ENCODE peak calls at places on chromosome 4, in five cellular contexts. D is small intestine, T is NCI-H1092 treated with DMSO at 0.1 percent for 48 hours, J is IMR-90, B is Calu3. U is an unnamed sample.
A peak's percentile ranks its signal among the peaks of the same experiment; 100 is the strongest.

GRCh38 chr4:76892001-76892400 is 5.9 kb downstream of the SOWAHB start:
- DNase-seq in B (no peak), T (no peak), J (peak; percentile 11), D (no peak), U (no peak)

GRCh38 chr4:176377705-176378302 is 58.0 kb downstream of the SPCS3 start:
- DNase-seq in B (no peak), J (peak; percentile 43), T (peak; percentile 6), D (peak; percentile 5), U (peak; percentile 27)

GRCh38 chr4:70945452-70946055 is 43.4 kb downstream of the MOB1B start:
- DNase-seq in T (no peak), J (peak; percentile 66), B (no peak), D (no peak), U (no peak)

GRCh38 chr4:48421101-48421500 is 62.0 kb upstream of the SLC10A4 start:
- DNase-seq in B (no peak), T (no peak), D (no peak), J (no peak), U (no peak)

GRCh38 chr4:3421470-3421869 is 20.3 kb upstream of the HGFAC start:
- DNase-seq in B (no peak), T (no peak), J (no peak), D (no peak), U (no peak)

GRCh38 chr4:90476586-90476985 is 349.4 kb downstream of the CCSER1 start:
- DNase-seq in T (no peak), D (no peak), B (no peak), J (no peak), U (no peak)

GRCh38 chr4:111210576-111210975 is 587.7 kb upstream of the PITX2 start:
- DNase-seq in T (no peak), D (no peak), J (no peak), B (no peak), U (no peak)

GRCh38 chr4:138327334-138327733 is 85.2 kb upstream of the SLC7A11 start:
- DNase-seq in B (no peak), D (no peak), T (no peak), J (no peak), U (no peak)

GRCh38 chr4:5459236-5459635 is 249.1 kb downstream of the EVC2 start:
- DNase-seq in T (no peak), D (no peak), J (no peak), B (no peak), U (no peak)

GRCh38 chr4:90328558-90328957 is 201.4 kb downstream of the CCSER1 start:
- DNase-seq in T (peak; percentile 39), J (peak; percentile 4), D (no peak), B (peak; percentile 4), U (peak; percentile 44)

GRCh38 chr4:94455081-94455480 is 3.3 kb downstream of the PDLIM5 start:
- DNase-seq in J (peak; percentile 88), B (peak; percentile 46), D (peak; percentile 85), T (no peak), U (no peak)

GRCh38 chr4:183797445-183798248 is 107.5 kb upstream of the STOX2 start:
- DNase-seq in B (peak; percentile 60), J (no peak), T (no peak), D (peak; percentile 8), U (no peak)

GRCh38 chr4:127623755-127624087 is 9.0 kb upstream of the INTU start:
- DNase-seq in T (no peak), D (no peak), B (no peak), J (peak; percentile 41), U (no peak)

GRCh38 chr4:80322716-80323115 is 12.8 kb upstream of the CFAP299 start:
- DNase-seq in D (no peak), B (peak; percentile 24), T (peak; percentile 13), J (peak; percentile 68), U (no peak)

GRCh38 chr4:76704133-76704881 is 193.6 kb downstream of the SOWAHB start:
- DNase-seq in T (no peak), B (peak; percentile 58), D (peak; percentile 98), J (peak; percentile 81), U (peak; percentile 68)

GRCh38 chr4:1002631-1003251 is 8.7 kb upstream of the FGFRL1 start:
- DNase-seq in J (no peak), B (no peak), D (no peak), T (no peak), U (no peak)

GRCh38 chr4:173242466-173243250 is 74.0 kb downstream of the GALNT7 start:
- DNase-seq in T (no peak), D (no peak), J (no peak), B (no peak), U (no peak)

GRCh38 chr4:177455591-177455990 is 13.4 kb upstream of the AGA start:
- DNase-seq in D (peak; percentile 83), T (peak; percentile 91), B (no peak), J (peak; percentile 81), U (no peak)

GRCh38 chr4:37197899-37198298 is 46.6 kb upstream of the NWD2 start:
- DNase-seq in T (no peak), B (no peak), D (no peak), J (no peak), U (no peak)

GRCh38 chr4:101163936-101164335 is 183.4 kb downstream of the PPP3CA start:
- DNase-seq in B (no peak), T (no peak), D (no peak), J (peak; percentile 18), U (peak; percentile 86)

GRCh38 chr4:76989391-76990061 is 40.0 kb downstream of the SEPTIN11 start:
- DNase-seq in T (no peak), D (peak; percentile 47), B (no peak), J (no peak), U (no peak)

GRCh38 chr4:138341739-138342415 is 99.7 kb upstream of the SLC7A11 start:
- DNase-seq in B (no peak), T (no peak), D (no peak), J (no peak), U (no peak)

GRCh38 chr4:2260336-2261109 is 1.4 kb downstream of the MXD4 start:
- DNase-seq in B (no peak), D (no peak), J (no peak), T (no peak), U (no peak)

GRCh38 chr4:112916868-112917267 is 132.6 kb upstream of the ANK2 start:
- DNase-seq in T (no peak), D (no peak), J (peak; percentile 18), B (no peak), U (no peak)

GRCh38 chr4:67438975-67439374 is 106.3 kb downstream of the CENPC start:
- DNase-seq in J (no peak), D (no peak), T (no peak), B (no peak), U (no peak)

GRCh38 chr4:123986268-123986798 is 589.7 kb downstream of the SPRY1 start:
- DNase-seq in B (peak; percentile 3), D (no peak), T (no peak), J (peak; percentile 92), U (no peak)

GRCh38 chr4:135966936-135967335 is 1565.4 kb downstream of the PCDH18 start:
- DNase-seq in T (no peak), D (no peak), J (no peak), B (no peak), U (no peak)

GRCh38 chr4:3248811-3249661 is at the start of gene MSANTD1:
- DNase-seq in J (peak; percentile 60), D (no peak), B (no peak), T (no peak), U (no peak)

GRCh38 chr4:139279723-139280620 is at the start of gene MGARP:
- DNase-seq in J (peak; percentile 30), T (peak; percentile 16), B (peak; percentile 1), D (no peak), U (no peak)

GRCh38 chr4:150280081-150280950 is 202.1 kb downstream of the DCLK2 start:
- DNase-seq in D (no peak), J (peak; percentile 86), B (no peak), T (no peak), U (no peak)

GRCh38 chr4:111842336-111842735 is 302.9 kb upstream of the FAM241A start:
- DNase-seq in J (no peak), D (no peak), T (no peak), B (no peak), U (no peak)

GRCh38 chr4:185396724-185397402 is at the start of gene ANKRD37:
- DNase-seq in B (peak; percentile 32), J (peak; percentile 19), D (peak; percentile 60), T (peak; percentile 42), U (no peak)

GRCh38 chr4:80963051-80963450 is 67.5 kb upstream of the BMP3 start:
- DNase-seq in B (no peak), J (peak; percentile 29), D (no peak), T (no peak), U (no peak)

GRCh38 chr4:55358668-55359067 is 12.6 kb downstream of the SRD5A3 start:
- DNase-seq in D (peak; percentile 83), J (peak; percentile 78), B (no peak), T (no peak), U (peak; percentile 50)

GRCh38 chr4:27123050-27123768 is 262.6 kb downstream of the STIM2 start:
- DNase-seq in D (peak; percentile 61), T (no peak), J (no peak), B (peak; percentile 34), U (peak; percentile 12)

GRCh38 chr4:4574052-4574451 is 32.2 kb upstream of the STX18 start:
- DNase-seq in D (peak; percentile 27), B (no peak), T (no peak), J (no peak), U (no peak)

U was measured in HCT116.